ENCODE peak calls at places on chromosomes 12 and 14, in five cellular contexts. K is B cell, Z is Calu3, D is NB4, L is OCI-LY7. F is an unnamed sample.

GRCh38 chr14:77043177-77043983 is 14.9 kb upstream of the IRF2BPL start:
- DNase-seq in K (no peak), D (peak), L (no peak), Z (peak), F (peak)

GRCh38 chr14:99034711-99035171 is 237.3 kb downstream of the BCL11B start:
- DNase-seq in Z (no peak), K (no peak), D (peak), L (no peak), F (no peak)

GRCh38 chr12:52414936-52415335 is 8.8 kb upstream of the KRT82 start:
- DNase-seq in Z (no peak), K (no peak), L (no peak), D (no peak), F (no peak)

GRCh38 chr14:74601982-74602381 is 10.1 kb downstream of the LTBP2 start:
- DNase-seq in D (no peak), Z (no peak), L (no peak), K (no peak), F (no peak)

GRCh38 chr12:52224154-52224553 is 8.9 kb upstream of the KRT7 start:
- DNase-seq in D (no peak), K (no peak), Z (no peak), L (no peak), F (no peak)

GRCh38 chr12:9625019-9625418 is 17.3 kb upstream of the KLRB1 start:
- DNase-seq in Z (no peak), L (no peak), D (no peak), K (no peak), F (no peak)

GRCh38 chr14:78401866-78402265 is 231.7 kb downstream of the NRXN3 start:
- DNase-seq in D (no peak), Z (no peak), K (no peak), L (no peak), F (no peak)

GRCh38 chr14:101972126-101972785 is 7.9 kb downstream of the DYNC1H1 start:
- DNase-seq in K (no peak), Z (peak), L (no peak), D (peak), F (no peak)

GRCh38 chr12:27488479-27488878 is 35.5 kb upstream of the PPFIBP1 start:
- DNase-seq in L (no peak), D (no peak), K (no peak), Z (no peak), F (no peak)

GRCh38 chr12:26748741-26749431 is 84.1 kb downstream of the ITPR2 start:
- DNase-seq in D (peak), Z (no peak), K (no peak), L (no peak), F (peak)

GRCh38 chr12:52307836-52308806 is 13.1 kb downstream of the KRT83 start:
- DNase-seq in L (no peak), D (peak), Z (peak), K (no peak), F (no peak)

GRCh38 chr14:59098377-59098776 is 90.1 kb upstream of the DAAM1 start:
- DNase-seq in Z (no peak), L (no peak), K (no peak), D (no peak), F (no peak)

GRCh38 chr14:63542231-63542999 is 762 bp downstream of the PPP2R5E start:
- DNase-seq in Z (peak), L (peak), K (no peak), D (peak), F (no peak)

GRCh38 chr12:29783773-29784666 is at the start of gene TMTC1:
- DNase-seq in L (no peak), K (no peak), Z (peak), D (no peak), F (no peak)

GRCh38 chr14:51498411-51499227 is 153.1 kb upstream of the FRMD6 start:
- DNase-seq in Z (no peak), L (no peak), K (no peak), D (no peak), F (no peak)

GRCh38 chr12:4152145-4152795 is 121.3 kb upstream of the CCND2 start:
- DNase-seq in L (no peak), D (no peak), K (no peak), Z (no peak), F (peak)

GRCh38 chr12:26031814-26032213 is 73.3 kb downstream of the RASSF8 start:
- DNase-seq in D (no peak), Z (no peak), K (no peak), L (no peak), F (no peak)

GRCh38 chr12:3257411-3257810 is 180.2 kb downstream of the TSPAN9 start:
- DNase-seq in L (no peak), K (no peak), Z (no peak), D (no peak), F (no peak)

GRCh38 chr12:121536058-121536928 is 44.5 kb downstream of the KDM2B start:
- DNase-seq in K (peak), L (peak), Z (peak), D (peak), F (peak)

GRCh38 chr14:32444262-32444661 is 115.2 kb downstream of the AKAP6 start:
- DNase-seq in K (no peak), Z (no peak), L (no peak), D (no peak), F (no peak)

GRCh38 chr14:100541621-100542560 is 45.3 kb downstream of the BEGAIN start:
- DNase-seq in L (no peak), D (no peak), Z (no peak), K (no peak), F (no peak)

GRCh38 chr12:83015390-83016225 is 328.9 kb downstream of the TMTC2 start:
- DNase-seq in Z (peak), K (no peak), L (no peak), D (peak), F (no peak)

GRCh38 chr12:110109037-110109836 is 14.9 kb upstream of the IFT81 start:
- DNase-seq in D (peak), K (no peak), L (no peak), Z (peak), F (no peak)

GRCh38 chr12:65720739-65721138 is 103.5 kb upstream of the HMGA2 start:
- DNase-seq in L (no peak), K (no peak), Z (no peak), D (no peak), F (no peak)

GRCh38 chr12:96422192-96422591 is 22.0 kb upstream of the CDK17 start:
- DNase-seq in L (no peak), D (no peak), K (no peak), Z (no peak), F (no peak)

GRCh38 chr14:100680439-100681051 is 46.1 kb upstream of the DLK1 start:
- DNase-seq in K (no peak), Z (no peak), L (no peak), D (peak), F (no peak)

GRCh38 chr12:92753976-92754885 is 51.4 kb downstream of the PLEKHG7 start:
- DNase-seq in Z (no peak), L (no peak), K (no peak), D (no peak), F (no peak)

GRCh38 chr14:70884595-70885342 is 22.5 kb upstream of the PCNX1 start:
- DNase-seq in L (no peak), D (peak), Z (no peak), K (no peak), F (peak)

GRCh38 chr14:80982711-80983110 is 27.3 kb downstream of the TSHR start:
- DNase-seq in K (no peak), D (no peak), Z (no peak), L (no peak), F (no peak)

GRCh38 chr12:74602881-74603523 is 65.4 kb downstream of the ATXN7L3B start:
- DNase-seq in L (no peak), K (no peak), Z (peak), D (no peak), F (no peak)

GRCh38 chr12:64796205-64796845 is 28.1 kb upstream of the TBC1D30 start:
- DNase-seq in D (peak), Z (peak), K (peak), L (peak), F (peak)

GRCh38 chr12:48441122-48441521 is 31.2 kb upstream of the ANP32D start:
- DNase-seq in K (no peak), L (no peak), Z (no peak), D (no peak), F (no peak)

GRCh38 chr12:89016970-89017778 is 335.1 kb downstream of the DUSP6 start:
- DNase-seq in K (no peak), D (peak), L (peak), Z (peak), F (peak)

GRCh38 chr12:107875772-107876171 is 101.3 kb downstream of the ASCL4 start:
- DNase-seq in L (no peak), K (no peak), Z (no peak), D (no peak), F (peak)

GRCh38 chr12:7716391-7716790 is 5.2 kb downstream of the DPPA3 start:
- DNase-seq in L (peak), Z (no peak), D (peak), K (no peak), F (peak)

GRCh38 chr14:21993070-21993469 is 319.5 kb upstream of the OR4E1 start:
- DNase-seq in D (no peak), Z (no peak), L (no peak), K (no peak), F (no peak)

GRCh38 chr12:130815028-130815741 is 23.9 kb downstream of the STX2 start:
- DNase-seq in L (no peak), D (peak), Z (no peak), K (no peak), F (peak)

GRCh38 chr12:55658212-55658611 is 21.5 kb downstream of the OR10P1 start:
- DNase-seq in L (no peak), D (no peak), K (no peak), Z (no peak), F (no peak)

GRCh38 chr12:117035287-117035686 is 63.9 kb downstream of the TESC start:
- DNase-seq in L (no peak), D (no peak), Z (no peak), K (no peak), F (no peak)

GRCh38 chr12:29320295-29321090 is 60.5 kb downstream of the ERGIC2 start:
- DNase-seq in Z (no peak), L (no peak), D (no peak), K (no peak), F (no peak)

GRCh38 chr14:39467889-39468524 is 35.8 kb upstream of the FBXO33 start:
- DNase-seq in D (peak), Z (peak), L (peak), K (no peak), F (peak)
- TF ChIP-seq CTCF in D (peak), Z (peak), L (peak), K (no peak), F (peak)

GRCh38 chr12:94994312-94994711 is 9.2 kb downstream of the NDUFA12 start:
- DNase-seq in D (no peak), Z (peak), L (no peak), K (no peak), F (no peak)
- TF ChIP-seq CTCF in D (no peak), Z (no peak), L (no peak), K (no peak), F (no peak)

GRCh38 chr14:20487402-20487742 is 18.0 kb upstream of the RNASE10 start:
- DNase-seq in D (no peak), L (no peak), K (no peak), Z (no peak), F (no peak)

GRCh38 chr14:20490563-20490962 is 14.8 kb upstream of the RNASE10 start:
- DNase-seq in Z (no peak), K (no peak), L (no peak), D (peak), F (peak)

GRCh38 chr14:20489093-20489994 is 16.0 kb upstream of the RNASE10 start:
- DNase-seq in Z (no peak), L (no peak), K (no peak), D (peak), F (peak)

GRCh38 chr14:20485900-20486299 is 16.7 kb downstream of the PNP start:
- DNase-seq in Z (no peak), D (peak), L (no peak), K (no peak), F (no peak)

DNA sequence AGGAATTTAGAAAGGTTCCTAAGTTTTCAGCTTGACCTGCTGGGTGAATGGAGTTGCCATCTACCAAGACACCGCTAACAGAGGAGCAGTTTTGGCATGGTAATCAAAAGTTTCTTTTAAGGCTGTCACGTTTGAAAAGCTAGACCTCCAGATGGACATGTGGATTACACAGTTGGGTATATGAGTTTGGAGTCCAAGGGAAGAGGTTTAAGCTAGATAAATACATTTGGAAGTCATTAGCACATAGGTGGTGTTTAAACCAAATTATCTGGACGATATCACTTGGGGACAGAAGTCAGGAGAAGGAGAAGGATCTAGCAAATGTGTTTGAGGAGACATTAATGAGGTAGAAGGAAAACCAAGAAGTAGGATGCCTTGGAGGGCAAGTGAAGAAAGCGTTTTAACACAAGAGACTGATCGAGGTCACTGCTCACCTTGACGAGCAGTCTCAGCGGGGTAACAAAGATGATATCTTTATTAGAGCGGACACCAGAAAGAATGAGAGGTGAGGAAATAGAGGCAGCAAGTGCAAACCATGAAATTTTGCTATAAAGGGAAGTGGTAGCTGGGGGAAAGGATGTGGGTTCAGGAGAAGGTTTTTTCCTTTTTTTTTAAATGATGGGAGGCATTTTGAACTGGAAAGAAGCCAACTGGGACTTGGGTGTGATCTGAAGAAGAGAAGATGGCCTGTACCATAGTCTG is 17.6 kb downstream of the PNP start:
- DNase-seq in Z (no peak), L (no peak), K (no peak), D (peak), F (no peak)
- TF ChIP-seq CTCF in Z (no peak), L (no peak), K (no peak), D (no peak), F (no peak)

GRCh38 chr12:31728917-31729640 is at the start of gene AMN1:
- DNase-seq in L (peak), K (peak), Z (peak), D (peak), F (peak)
- TF ChIP-seq CTCF in L (no peak), K (no peak), Z (no peak), D (no peak), F (no peak)

DNA sequence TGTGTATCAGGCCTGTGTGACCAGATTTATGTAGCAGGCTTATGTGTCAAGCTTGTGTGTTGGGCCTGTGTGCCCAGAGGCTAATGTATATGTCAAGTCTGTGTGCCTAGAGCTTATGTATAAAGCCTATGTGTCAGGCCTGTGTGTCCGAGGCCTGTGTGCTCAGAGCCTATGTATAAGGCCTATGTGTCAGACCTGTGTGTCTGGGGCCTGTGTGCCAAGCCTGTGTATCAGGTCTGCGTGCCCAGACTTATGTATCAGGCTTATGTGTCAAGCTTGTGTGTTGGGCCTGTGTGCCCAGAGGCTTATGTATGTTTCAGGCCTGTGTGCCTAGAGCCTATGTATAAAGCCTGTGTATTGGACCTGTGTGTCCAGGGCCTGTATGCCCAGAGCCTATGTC is 249.3 kb upstream of the AVPR1A start:
- DNase-seq in K (no peak), Z (no peak), L (no peak), D (no peak), F (no peak)
- TF ChIP-seq CTCF in K (no peak), Z (no peak), L (no peak), D (no peak), F (no peak)

GRCh38 chr12:46260153-46260912 is 8.5 kb downstream of the SLC38A1 start:
- DNase-seq in L (no peak), K (no peak), D (no peak), Z (no peak), F (no peak)
- TF ChIP-seq CTCF in L (no peak), K (no peak), D (no peak), Z (no peak), F (no peak)

GRCh38 chr12:124618291-124618902 is 51.0 kb upstream of the NCOR2 start:
- DNase-seq in D (no peak), L (no peak), Z (no peak), K (no peak), F (no peak)
- TF ChIP-seq CTCF in D (no peak), L (no peak), Z (no peak), K (no peak), F (no peak)